ENCODE peak calls at places on chromosomes 12 and 14, in six cellular contexts. One of them, this sample, is unnamed. For H3K9me3 and H3K4me1, the result is how much of the 10 kb centered on the place peaks cover.

GRCh38 chr12:131929530-131930456 is 717 bp downstream of the PUS1 start:
- DNase-seq in fibroblast of lung: peak
- DNase-seq in breast epithelium: no peak
- DNase-seq in suprapubic skin: no peak
- DNase-seq in A549: peak
- DNase-seq in keratinocyte: no peak
- DNase-seq in this sample: no peak

GRCh38 chr14:21068521-21069387 is 1.4 kb upstream of the ARHGEF40 start:
- DNase-seq in fibroblast of lung: peak
- DNase-seq in breast epithelium: no peak
- DNase-seq in suprapubic skin: no peak
- DNase-seq in A549: peak
- DNase-seq in keratinocyte: no peak
- DNase-seq in this sample: no peak

GRCh38 chr12:108297895-108298760 is 41.0 kb downstream of the CMKLR1 start:
- DNase-seq in fibroblast of lung: no peak
- DNase-seq in breast epithelium: no peak
- DNase-seq in suprapubic skin: no peak
- DNase-seq in A549: no peak
- DNase-seq in keratinocyte: no peak
- DNase-seq in this sample: no peak

GRCh38 chr12:21305666-21306065 is 29.1 kb downstream of the SLCO1A2 start:
- DNase-seq in fibroblast of lung: no peak
- DNase-seq in breast epithelium: no peak
- DNase-seq in suprapubic skin: no peak
- DNase-seq in A549: no peak
- DNase-seq in keratinocyte: no peak
- DNase-seq in this sample: no peak

GRCh38 chr12:91565246-91565645 is 382.6 kb upstream of the DCN start:
- DNase-seq in fibroblast of lung: peak
- DNase-seq in breast epithelium: no peak
- DNase-seq in suprapubic skin: no peak
- DNase-seq in A549: no peak
- DNase-seq in keratinocyte: no peak
- DNase-seq in this sample: no peak

GRCh38 chr14:67387195-67387594 is 24.8 kb downstream of the PLEK2 start:
- DNase-seq in fibroblast of lung: peak
- DNase-seq in breast epithelium: no peak
- DNase-seq in suprapubic skin: no peak
- DNase-seq in A549: no peak
- DNase-seq in keratinocyte: no peak
- DNase-seq in this sample: no peak

GRCh38 chr14:45198551-45198950 is 54.5 kb downstream of the MIS18BP1 start:
- DNase-seq in fibroblast of lung: peak
- DNase-seq in breast epithelium: peak
- DNase-seq in suprapubic skin: no peak
- DNase-seq in A549: no peak
- DNase-seq in keratinocyte: peak
- DNase-seq in this sample: no peak

GRCh38 chr12:11805680-11806079 is 156.2 kb downstream of the ETV6 start:
- DNase-seq in fibroblast of lung: no peak
- DNase-seq in breast epithelium: no peak
- DNase-seq in suprapubic skin: no peak
- DNase-seq in A549: no peak
- DNase-seq in keratinocyte: no peak
- DNase-seq in this sample: no peak

GRCh38 chr12:123270380-123271181 is 1.1 kb downstream of the CDK2AP1 start:
- DNase-seq in fibroblast of lung: peak
- DNase-seq in breast epithelium: no peak
- DNase-seq in suprapubic skin: no peak
- DNase-seq in A549: no peak
- DNase-seq in keratinocyte: no peak
- DNase-seq in this sample: no peak

GRCh38 chr14:96130854-96131253 is 73.8 kb upstream of the BDKRB2 start:
- DNase-seq in fibroblast of lung: peak
- DNase-seq in breast epithelium: no peak
- DNase-seq in suprapubic skin: no peak
- DNase-seq in A549: no peak
- DNase-seq in keratinocyte: no peak
- DNase-seq in this sample: no peak

GRCh38 chr14:104983231-104983721 is 2.3 kb upstream of the CLBA1 start:
- DNase-seq in fibroblast of lung: no peak
- DNase-seq in breast epithelium: no peak
- DNase-seq in suprapubic skin: peak
- DNase-seq in A549: no peak
- DNase-seq in keratinocyte: no peak
- DNase-seq in this sample: no peak

GRCh38 chr12:100995201-100995600 is 200.6 kb downstream of the ANO4 start:
- DNase-seq in fibroblast of lung: peak
- DNase-seq in breast epithelium: no peak
- DNase-seq in suprapubic skin: no peak
- DNase-seq in A549: no peak
- DNase-seq in keratinocyte: no peak
- DNase-seq in this sample: no peak

GRCh38 chr12:105292705-105293104 is 37.8 kb upstream of the C12orf75 start:
- DNase-seq in fibroblast of lung: peak
- DNase-seq in breast epithelium: no peak
- DNase-seq in suprapubic skin: no peak
- DNase-seq in A549: no peak
- DNase-seq in keratinocyte: no peak
- DNase-seq in this sample: no peak

GRCh38 chr14:50871914-50872732 is at the start of gene ABHD12B:
- DNase-seq in fibroblast of lung: peak
- DNase-seq in breast epithelium: no peak
- DNase-seq in suprapubic skin: no peak
- DNase-seq in A549: no peak
- DNase-seq in keratinocyte: no peak
- DNase-seq in this sample: no peak

GRCh38 chr14:53411110-53411509 is 258.0 kb upstream of the DDHD1 start:
- DNase-seq in fibroblast of lung: peak
- DNase-seq in breast epithelium: no peak
- DNase-seq in suprapubic skin: no peak
- DNase-seq in A549: no peak
- DNase-seq in keratinocyte: no peak
- DNase-seq in this sample: no peak

GRCh38 chr12:3421599-3421998 is 69.4 kb upstream of the PRMT8 start:
- DNase-seq in fibroblast of lung: no peak
- DNase-seq in breast epithelium: no peak
- DNase-seq in suprapubic skin: no peak
- DNase-seq in A549: no peak
- DNase-seq in keratinocyte: no peak
- DNase-seq in this sample: no peak

GRCh38 chr12:100311317-100311716 is 44.3 kb downstream of the SCYL2 start:
- DNase-seq in fibroblast of lung: no peak
- DNase-seq in breast epithelium: no peak
- DNase-seq in suprapubic skin: no peak
- DNase-seq in A549: no peak
- DNase-seq in keratinocyte: no peak
- DNase-seq in this sample: no peak

GRCh38 chr12:111544032-111544431 is 55.1 kb downstream of the ATXN2 start:
- DNase-seq in fibroblast of lung: no peak
- DNase-seq in breast epithelium: no peak
- DNase-seq in suprapubic skin: no peak
- DNase-seq in A549: no peak
- DNase-seq in keratinocyte: no peak
- DNase-seq in this sample: no peak

GRCh38 chr14:61335049-61335448 is 13.7 kb downstream of the PRKCH start:
- DNase-seq in fibroblast of lung: no peak
- DNase-seq in breast epithelium: no peak
- DNase-seq in suprapubic skin: no peak
- DNase-seq in A549: no peak
- DNase-seq in keratinocyte: no peak
- DNase-seq in this sample: no peak

GRCh38 chr14:90969493-90970166 is 90.8 kb downstream of the RPS6KA5 start:
- DNase-seq in fibroblast of lung: peak
- DNase-seq in breast epithelium: no peak
- DNase-seq in suprapubic skin: no peak
- DNase-seq in A549: no peak
- DNase-seq in keratinocyte: no peak
- DNase-seq in this sample: no peak

GRCh38 chr12:120674172-120674571 is 12.8 kb upstream of the MLEC start:
- DNase-seq in fibroblast of lung: no peak
- DNase-seq in breast epithelium: no peak
- DNase-seq in suprapubic skin: no peak
- DNase-seq in A549: no peak
- DNase-seq in keratinocyte: no peak
- DNase-seq in this sample: no peak

GRCh38 chr14:56116128-56116900 is 1.9 kb upstream of the PELI2 start:
- DNase-seq in fibroblast of lung: no peak
- DNase-seq in breast epithelium: no peak
- DNase-seq in suprapubic skin: no peak
- DNase-seq in A549: no peak
- DNase-seq in keratinocyte: no peak
- DNase-seq in this sample: no peak

GRCh38 chr12:113838896-113839295 is 127.2 kb downstream of the RBM19 start:
- DNase-seq in fibroblast of lung: no peak
- DNase-seq in breast epithelium: no peak
- DNase-seq in suprapubic skin: no peak
- DNase-seq in A549: no peak
- DNase-seq in keratinocyte: no peak
- DNase-seq in this sample: no peak

GRCh38 chr14:33364536-33364935 is 425.9 kb downstream of the NPAS3 start:
- DNase-seq in fibroblast of lung: no peak
- DNase-seq in breast epithelium: no peak
- DNase-seq in suprapubic skin: no peak
- DNase-seq in A549: no peak
- DNase-seq in keratinocyte: no peak
- DNase-seq in this sample: no peak

GRCh38 chr14:87952307-87953094 is 40.5 kb downstream of the GALC start:
- DNase-seq in fibroblast of lung: no peak
- DNase-seq in breast epithelium: no peak
- DNase-seq in suprapubic skin: no peak
- DNase-seq in A549: no peak
- DNase-seq in keratinocyte: no peak
- DNase-seq in this sample: no peak

GRCh38 chr14:67683821-67684220 is 9.4 kb upstream of the VTI1B start:
- DNase-seq in fibroblast of lung: no peak
- DNase-seq in breast epithelium: no peak
- DNase-seq in suprapubic skin: no peak
- DNase-seq in A549: no peak
- DNase-seq in keratinocyte: no peak
- DNase-seq in this sample: no peak

GRCh38 chr14:100408350-100409015 is 85.3 kb downstream of the SLC25A47 start:
- DNase-seq in fibroblast of lung: peak
- DNase-seq in breast epithelium: no peak
- DNase-seq in suprapubic skin: no peak
- DNase-seq in A549: peak
- DNase-seq in keratinocyte: no peak
- DNase-seq in this sample: no peak

GRCh38 chr12:55043542-55043941 is 23.8 kb downstream of the NEUROD4 start:
- DNase-seq in fibroblast of lung: no peak
- DNase-seq in breast epithelium: no peak
- DNase-seq in suprapubic skin: no peak
- DNase-seq in A549: no peak
- DNase-seq in keratinocyte: no peak
- DNase-seq in this sample: no peak

GRCh38 chr14:45089813-45090212 is 5.9 kb downstream of the PRPF39 start:
- DNase-seq in fibroblast of lung: peak
- DNase-seq in breast epithelium: no peak
- DNase-seq in suprapubic skin: no peak
- DNase-seq in A549: no peak
- DNase-seq in keratinocyte: peak
- DNase-seq in this sample: no peak

GRCh38 chr12:1936406-1937320 is 18.2 kb upstream of the CACNA2D4 start:
- DNase-seq in fibroblast of lung: peak
- DNase-seq in breast epithelium: no peak
- DNase-seq in suprapubic skin: no peak
- DNase-seq in A549: peak
- DNase-seq in keratinocyte: no peak
- DNase-seq in this sample: no peak

GRCh38 chr12:64475518-64475917 is 23.6 kb downstream of the TBK1 start:
- DNase-seq in fibroblast of lung: no peak
- DNase-seq in breast epithelium: no peak
- DNase-seq in suprapubic skin: no peak
- DNase-seq in A549: no peak
- DNase-seq in keratinocyte: no peak
- DNase-seq in this sample: no peak

GRCh38 chr14:70871863-70872677 is 35.2 kb upstream of the PCNX1 start:
- DNase-seq in fibroblast of lung: no peak
- DNase-seq in breast epithelium: no peak
- DNase-seq in suprapubic skin: no peak
- DNase-seq in A549: no peak
- DNase-seq in keratinocyte: no peak
- DNase-seq in this sample: no peak

GRCh38 chr12:130816055-130816454 is 23.0 kb downstream of the STX2 start:
- DNase-seq in fibroblast of lung: no peak
- DNase-seq in breast epithelium: no peak
- DNase-seq in suprapubic skin: peak
- DNase-seq in A549: no peak
- DNase-seq in keratinocyte: no peak
- DNase-seq in this sample: no peak

GRCh38 chr14:37988472-37988871 is 219.2 kb upstream of the SSTR1 start:
- DNase-seq in fibroblast of lung: peak
- DNase-seq in breast epithelium: no peak
- DNase-seq in suprapubic skin: no peak
- DNase-seq in A549: no peak
- DNase-seq in keratinocyte: no peak
- DNase-seq in this sample: no peak

GRCh38 chr14:37991027-37991426 is 216.7 kb upstream of the SSTR1 start:
- DNase-seq in fibroblast of lung: no peak
- DNase-seq in breast epithelium: no peak
- DNase-seq in suprapubic skin: no peak
- DNase-seq in A549: no peak
- DNase-seq in keratinocyte: no peak
- DNase-seq in this sample: no peak

GRCh38 chr14:37985826-37986470 is 221.8 kb upstream of the SSTR1 start:
- DNase-seq in fibroblast of lung: peak
- DNase-seq in breast epithelium: no peak
- DNase-seq in suprapubic skin: no peak
- DNase-seq in A549: no peak
- DNase-seq in keratinocyte: peak
- DNase-seq in this sample: peak
- H3K9me3 ChIP-seq in fibroblast of lung: under half
- H3K9me3 ChIP-seq in breast epithelium: under half
- H3K9me3 ChIP-seq in suprapubic skin: under half
- H3K9me3 ChIP-seq in A549: under half
- H3K9me3 ChIP-seq in keratinocyte: under half
- H3K9me3 ChIP-seq in this sample: under half

GRCh38 chr12:106583578-106584103 is 837 bp downstream of the RFX4 start:
- DNase-seq in fibroblast of lung: no peak
- DNase-seq in breast epithelium: no peak
- DNase-seq in suprapubic skin: no peak
- DNase-seq in A549: peak
- DNase-seq in keratinocyte: no peak
- DNase-seq in this sample: no peak
- H3K4me3 ChIP-seq in fibroblast of lung: peak
- H3K4me3 ChIP-seq in breast epithelium: peak
- H3K4me3 ChIP-seq in suprapubic skin: peak
- H3K4me3 ChIP-seq in A549: peak
- H3K4me3 ChIP-seq in keratinocyte: no peak
- H3K4me3 ChIP-seq in this sample: peak

GRCh38 chr12:96350982-96351381 is 49.3 kb downstream of the CDK17 start:
- DNase-seq in fibroblast of lung: no peak
- DNase-seq in breast epithelium: no peak
- DNase-seq in suprapubic skin: no peak
- DNase-seq in A549: no peak
- DNase-seq in keratinocyte: no peak
- DNase-seq in this sample: no peak
- H3K4me1 ChIP-seq in fibroblast of lung: under half
- H3K4me1 ChIP-seq in breast epithelium: under half
- H3K4me1 ChIP-seq in suprapubic skin: under half
- H3K4me1 ChIP-seq in A549: under half
- H3K4me1 ChIP-seq in keratinocyte: under half
- H3K4me1 ChIP-seq in this sample: under half

GRCh38 chr12:52900896-52901714 is 3.8 kb downstream of the KRT8 start:
- DNase-seq in fibroblast of lung: no peak
- DNase-seq in breast epithelium: no peak
- DNase-seq in suprapubic skin: no peak
- DNase-seq in A549: no peak
- DNase-seq in keratinocyte: no peak
- DNase-seq in this sample: no peak
- H3K9me3 ChIP-seq in fibroblast of lung: under half
- H3K9me3 ChIP-seq in breast epithelium: under half
- H3K9me3 ChIP-seq in suprapubic skin: under half
- H3K9me3 ChIP-seq in A549: under half
- H3K9me3 ChIP-seq in keratinocyte: under half
- H3K9me3 ChIP-seq in this sample: under half